ENCODE peak calls at places on chromosomes 5 and 9, in nine cellular contexts. G is mesenchymal stem cell, O is MM.1S, B is Peyer's patch, H is lung microvascular endothelial cell, R is GM12891, Z is skeletal muscle cell, C is H7, Y is amniotic stem cell. Q is an unnamed sample.

GRCh38 chr9:35938474-35939145 is 19.3 kb downstream of the OR2S2 start:
- DNase-seq in R (no peak), Z (no peak), Y (no peak), G (no peak), O (no peak), H (no peak), C (no peak), B (no peak), Q (no peak)

GRCh38 chr5:173281910-173282309 is 46.3 kb downstream of the STC2 start:
- DNase-seq in B (no peak), O (no peak), C (peak), Z (no peak), Y (no peak), H (peak), R (no peak), G (peak), Q (no peak)

GRCh38 chr5:150301170-150301505 is 1.6 kb downstream of the ARSI start:
- DNase-seq in G (peak), Y (no peak), O (no peak), B (no peak), C (peak), R (no peak), H (no peak), Z (no peak), Q (no peak)

GRCh38 chr5:32687167-32687831 is 23.8 kb upstream of the NPR3 start:
- DNase-seq in C (no peak), Z (no peak), B (no peak), O (no peak), R (no peak), Y (no peak), G (no peak), H (peak), Q (no peak)

GRCh38 chr9:133304158-133304470 is 29.1 kb upstream of the ABO start:
- DNase-seq in G (no peak), C (no peak), R (no peak), B (no peak), Z (no peak), Y (no peak), H (no peak), O (no peak), Q (no peak)

GRCh38 chr9:101536938-101537337 is 3.3 kb downstream of the RNF20 start:
- DNase-seq in B (no peak), R (no peak), C (peak), G (peak), O (no peak), Y (no peak), Z (no peak), H (peak), Q (no peak)

GRCh38 chr5:16791036-16791705 is 144.9 kb downstream of the MYO10 start:
- DNase-seq in R (peak), O (peak), H (peak), B (no peak), Y (no peak), C (peak), G (peak), Z (no peak), Q (no peak)

GRCh38 chr5:158691576-158691975 is 408.1 kb downstream of the EBF1 start:
- DNase-seq in Z (no peak), Y (no peak), H (no peak), O (no peak), B (no peak), C (no peak), R (no peak), G (no peak), Q (no peak)

GRCh38 chr5:8329773-8330172 is 460.8 kb downstream of the MTRR start:
- DNase-seq in Z (no peak), R (no peak), H (no peak), G (no peak), B (no peak), Y (no peak), C (no peak), O (no peak), Q (no peak)

GRCh38 chr5:158390556-158390955 is 531.6 kb upstream of the CLINT1 start:
- DNase-seq in Z (peak), Y (peak), G (peak), H (peak), B (no peak), C (no peak), O (no peak), R (no peak), Q (peak)

GRCh38 chr5:158731014-158731413 is 368.7 kb downstream of the EBF1 start:
- DNase-seq in B (no peak), R (no peak), Y (no peak), Z (no peak), G (no peak), C (no peak), O (no peak), H (no peak), Q (no peak)

GRCh38 chr9:131289301-131290038 is at the start of gene PLPP7:
- DNase-seq in B (peak), R (peak), O (peak), Y (no peak), Z (peak), H (peak), C (peak), G (peak), Q (no peak)